ENCODE peak calls at places on chromosomes 2 and 18, in six cellular contexts. R is WERI-Rb-1; D is testis; Q is CD8-positive, alpha-beta T cell; Y is sigmoid colon; V is GM23248. E is an unnamed sample.
A peak's percentile ranks its signal among the peaks of the same experiment; 100 is the strongest.

GRCh38 chr2:888906-889566 is 61.6 kb upstream of the SNTG2 start:
- DNase-seq in Q (no peak), V (no peak), R (no peak), D (no peak), Y (no peak), E (no peak)

GRCh38 chr2:229650886-229651285 is 63.5 kb downstream of the DNER start:
- DNase-seq in R (no peak), V (no peak), D (no peak), Y (no peak), Q (no peak), E (no peak)

GRCh38 chr2:110120171-110121051 is 4.8 kb upstream of the MALL start:
- DNase-seq in Y (no peak), Q (no peak), R (no peak), V (peak; percentile 16), D (no peak), E (no peak)

GRCh38 chr18:44679912-44680270 is 797 bp upstream of the SETBP1 start:
- DNase-seq in Y (peak; percentile 85), Q (peak; percentile 22), R (peak; percentile 55), D (peak; percentile 77), V (peak; percentile 81), E (no peak)

GRCh38 chr2:191382801-191383200 is 137.6 kb downstream of the MYO1B start:
- DNase-seq in Y (no peak), D (no peak), V (peak; percentile 38), R (no peak), Q (no peak), E (no peak)

GRCh38 chr18:78406743-78407455 is 572.7 kb upstream of the SALL3 start:
- DNase-seq in Q (no peak), Y (no peak), D (no peak), R (peak; percentile 78), V (no peak), E (no peak)

GRCh38 chr2:221289389-221289788 is 282.7 kb downstream of the EPHA4 start:
- DNase-seq in R (no peak), Y (no peak), D (no peak), Q (no peak), V (peak; percentile 64), E (no peak)

GRCh38 chr2:88180594-88181240 is 10.6 kb downstream of the THNSL2 start:
- DNase-seq in R (no peak), Y (no peak), Q (no peak), D (no peak), V (peak; percentile 95), E (no peak)

GRCh38 chr18:48319796-48320638 is 89.2 kb downstream of the ZBTB7C start:
- DNase-seq in Q (no peak), Y (no peak), V (peak; percentile 58), D (no peak), R (no peak), E (no peak)

GRCh38 chr2:194004590-194005206 is 1652.3 kb upstream of the SLC39A10 start:
- DNase-seq in V (peak; percentile 48), Q (no peak), Y (no peak), D (no peak), R (no peak), E (no peak)

GRCh38 chr2:54457326-54458023 is 1.3 kb downstream of the SPTBN1 start:
- DNase-seq in Q (no peak), R (peak; percentile 67), Y (peak; percentile 77), D (peak; percentile 43), V (peak; percentile 67), E (peak; percentile 35)

GRCh38 chr2:71254078-71254477 is 27.2 kb upstream of the PAIP2B start:
- DNase-seq in V (no peak), D (no peak), R (no peak), Y (no peak), Q (no peak), E (no peak)

GRCh38 chr2:105330681-105331375 is 1.3 kb upstream of the TGFBRAP1 start:
- DNase-seq in V (no peak), D (no peak), Q (no peak), Y (no peak), R (no peak), E (no peak)

GRCh38 chr2:44342854-44343253 is 18.4 kb downstream of the PREPL start:
- DNase-seq in V (peak; percentile 21), Y (no peak), D (no peak), Q (no peak), R (peak; percentile 37), E (no peak)

DNA sequence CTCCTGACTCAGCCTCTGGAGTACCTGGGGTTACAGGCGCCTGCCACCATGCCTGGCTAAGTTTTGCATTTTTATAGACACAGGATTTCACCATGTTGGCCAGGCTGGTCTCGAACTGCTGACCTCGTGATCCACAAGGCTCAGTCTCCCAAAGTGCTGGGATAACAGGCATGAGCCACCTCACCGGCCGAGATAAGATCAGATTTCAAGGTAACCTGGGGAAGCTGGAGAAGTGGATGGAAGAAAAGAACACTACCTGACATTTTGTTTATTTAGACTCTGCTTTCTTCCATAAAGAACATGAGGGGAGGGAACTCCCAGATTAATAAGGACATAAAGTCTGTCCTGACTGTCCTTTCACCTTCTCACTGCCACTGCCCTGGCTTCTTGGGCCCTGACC is 4.8 kb upstream of the IMPA2 start:
- DNase-seq in R (no peak), V (no peak), D (no peak), Q (no peak), Y (no peak), E (no peak)
- H3K27ac ChIP-seq in R (no peak overlapping the region), V (peak overlapping the region; percentile 72), D (no peak overlapping the region), Q (no peak overlapping the region), Y (peak overlapping the region; percentile 8), E (no peak overlapping the region)

GRCh38 chr2:130822766-130823165 is 13.9 kb upstream of the ARHGEF4 start:
- DNase-seq in Y (no peak), Q (no peak), D (no peak), V (no peak), R (no peak), E (no peak)
- H3K27ac ChIP-seq in Y (no peak overlapping the region), Q (no peak overlapping the region), D (no peak overlapping the region), V (no peak overlapping the region), R (no peak overlapping the region), E (no peak overlapping the region)

DNA sequence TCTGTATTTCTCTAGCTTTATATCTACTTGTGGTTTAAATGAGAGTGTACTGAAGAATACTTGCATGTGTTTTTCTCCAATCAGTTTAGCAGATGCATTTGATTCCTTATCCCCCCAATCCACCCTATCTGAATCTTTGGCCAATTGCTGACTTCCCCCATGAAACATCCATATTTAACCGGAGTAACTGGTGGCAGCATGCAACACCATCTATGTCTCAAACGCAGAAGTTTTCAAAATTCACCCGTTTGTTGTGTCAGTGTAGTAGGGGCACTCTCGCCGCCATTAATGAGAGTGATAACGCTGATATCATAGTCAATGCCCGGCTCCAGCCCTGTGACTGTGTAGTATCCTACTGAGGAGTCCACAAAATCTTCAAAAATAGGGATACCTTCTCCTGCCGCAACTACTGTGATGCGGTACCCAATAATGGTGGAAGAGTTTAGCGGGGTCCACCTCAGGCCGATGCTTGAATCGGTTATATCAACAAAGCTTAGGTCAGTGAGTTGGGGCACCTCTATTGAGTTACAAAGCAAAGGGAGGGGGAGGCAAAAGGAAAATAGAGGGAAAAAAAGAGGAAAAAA is 43.1 kb downstream of the FN1 start:
- DNase-seq in Q (no peak), R (no peak), V (no peak), D (no peak), Y (no peak), E (no peak)
- H3K27ac ChIP-seq in Q (no peak overlapping the region), R (no peak overlapping the region), V (peak overlapping the region; percentile 68), D (no peak overlapping the region), Y (peak overlapping the region; percentile 16), E (no peak overlapping the region)

GRCh38 chr2:47735912-47736311 is 47.0 kb upstream of the MSH6 start:
- DNase-seq in V (no peak), R (no peak), Y (no peak), D (no peak), Q (no peak), E (no peak)

GRCh38 chr2:47737191-47737975 is 45.6 kb upstream of the MSH6 start:
- DNase-seq in Q (no peak), D (no peak), V (no peak), R (no peak), Y (no peak), E (no peak)

GRCh38 chr2:47735470-47735869 is 47.5 kb upstream of the MSH6 start:
- DNase-seq in D (no peak), Y (no peak), V (no peak), Q (no peak), R (no peak), E (no peak)

GRCh38 chr2:47741101-47741500 is 41.8 kb upstream of the MSH6 start:
- DNase-seq in D (no peak), V (no peak), Y (no peak), Q (no peak), R (no peak), E (no peak)

GRCh38 chr2:47738331-47738730 is 44.6 kb upstream of the MSH6 start:
- DNase-seq in Q (no peak), Y (no peak), D (no peak), R (no peak), V (no peak), E (no peak)
- H3K27ac ChIP-seq in Q (no peak overlapping the region), Y (no peak overlapping the region), D (no peak overlapping the region), R (no peak overlapping the region), V (no peak overlapping the region), E (no peak overlapping the region)

E was measured in substantia nigra.